ENCODE peak calls at places on chromosome 16, in ten cellular contexts. One of them, this sample, is unnamed.

GRCh38 chr16:79008869-79009179 is 591.7 kb downstream of the MAF start:
- DNase-seq in keratinocyte: no peak
- DNase-seq in IMR-90: no peak
- DNase-seq in foreskin keratinocyte: peak
- DNase-seq in Calu3: no peak
- DNase-seq in cardiac muscle cell: no peak
- DNase-seq in GM13977: no peak
- DNase-seq in heart left ventricle: no peak
- DNase-seq in GM20000: no peak
- DNase-seq in A549: no peak
- DNase-seq in this sample: no peak

GRCh38 chr16:58332997-58333700 is 38.3 kb upstream of the PRSS54 start:
- DNase-seq in keratinocyte: no peak
- DNase-seq in IMR-90: no peak
- DNase-seq in foreskin keratinocyte: no peak
- DNase-seq in Calu3: no peak
- DNase-seq in cardiac muscle cell: no peak
- DNase-seq in GM13977: no peak
- DNase-seq in heart left ventricle: no peak
- DNase-seq in GM20000: no peak
- DNase-seq in A549: no peak
- DNase-seq in this sample: no peak

GRCh38 chr16:77679901-77680300 is 42.4 kb upstream of the NUDT7 start:
- DNase-seq in keratinocyte: no peak
- DNase-seq in IMR-90: no peak
- DNase-seq in foreskin keratinocyte: no peak
- DNase-seq in Calu3: no peak
- DNase-seq in cardiac muscle cell: no peak
- DNase-seq in GM13977: peak
- DNase-seq in heart left ventricle: no peak
- DNase-seq in GM20000: peak
- DNase-seq in A549: peak
- DNase-seq in this sample: no peak

GRCh38 chr16:4911831-4912422 is 25.0 kb downstream of the PPL start:
- DNase-seq in keratinocyte: no peak
- DNase-seq in IMR-90: peak
- DNase-seq in foreskin keratinocyte: no peak
- DNase-seq in Calu3: no peak
- DNase-seq in cardiac muscle cell: peak
- DNase-seq in GM13977: no peak
- DNase-seq in heart left ventricle: no peak
- DNase-seq in GM20000: no peak
- DNase-seq in A549: no peak
- DNase-seq in this sample: no peak

GRCh38 chr16:11163761-11164261 is 92.2 kb downstream of the SOCS1 start:
- DNase-seq in keratinocyte: no peak
- DNase-seq in IMR-90: no peak
- DNase-seq in foreskin keratinocyte: no peak
- DNase-seq in Calu3: no peak
- DNase-seq in cardiac muscle cell: no peak
- DNase-seq in GM13977: no peak
- DNase-seq in heart left ventricle: no peak
- DNase-seq in GM20000: no peak
- DNase-seq in A549: no peak
- DNase-seq in this sample: peak

GRCh38 chr16:69930117-69930776 is 20.9 kb upstream of the CLEC18A start:
- DNase-seq in keratinocyte: peak
- DNase-seq in IMR-90: peak
- DNase-seq in foreskin keratinocyte: no peak
- DNase-seq in Calu3: peak
- DNase-seq in cardiac muscle cell: peak
- DNase-seq in GM13977: peak
- DNase-seq in heart left ventricle: peak
- DNase-seq in GM20000: peak
- DNase-seq in A549: peak
- DNase-seq in this sample: peak

GRCh38 chr16:70481929-70482536 is 27.6 kb downstream of the FCSK start:
- DNase-seq in keratinocyte: no peak
- DNase-seq in IMR-90: peak
- DNase-seq in foreskin keratinocyte: no peak
- DNase-seq in Calu3: no peak
- DNase-seq in cardiac muscle cell: no peak
- DNase-seq in GM13977: no peak
- DNase-seq in heart left ventricle: no peak
- DNase-seq in GM20000: no peak
- DNase-seq in A549: no peak
- DNase-seq in this sample: no peak

GRCh38 chr16:57167951-57168350 is 17.9 kb downstream of the PSME3IP1 start:
- DNase-seq in keratinocyte: no peak
- DNase-seq in IMR-90: peak
- DNase-seq in foreskin keratinocyte: peak
- DNase-seq in Calu3: no peak
- DNase-seq in cardiac muscle cell: peak
- DNase-seq in GM13977: peak
- DNase-seq in heart left ventricle: no peak
- DNase-seq in GM20000: peak
- DNase-seq in A549: peak
- DNase-seq in this sample: no peak

GRCh38 chr16:51355871-51356270 is 204.8 kb upstream of the SALL1 start:
- DNase-seq in keratinocyte: no peak
- DNase-seq in IMR-90: no peak
- DNase-seq in foreskin keratinocyte: no peak
- DNase-seq in Calu3: no peak
- DNase-seq in cardiac muscle cell: no peak
- DNase-seq in GM13977: no peak
- DNase-seq in heart left ventricle: no peak
- DNase-seq in GM20000: no peak
- DNase-seq in A549: no peak
- DNase-seq in this sample: no peak

GRCh38 chr16:56688762-56689161 is 6.5 kb downstream of the MT1X start:
- DNase-seq in keratinocyte: no peak
- DNase-seq in IMR-90: no peak
- DNase-seq in foreskin keratinocyte: no peak
- DNase-seq in Calu3: no peak
- DNase-seq in cardiac muscle cell: no peak
- DNase-seq in GM13977: no peak
- DNase-seq in heart left ventricle: no peak
- DNase-seq in GM20000: no peak
- DNase-seq in A549: no peak
- DNase-seq in this sample: no peak

GRCh38 chr16:22948058-22948602 is 134.2 kb downstream of the HS3ST2 start:
- DNase-seq in keratinocyte: no peak
- DNase-seq in IMR-90: no peak
- DNase-seq in foreskin keratinocyte: no peak
- DNase-seq in Calu3: no peak
- DNase-seq in cardiac muscle cell: peak
- DNase-seq in GM13977: peak
- DNase-seq in heart left ventricle: no peak
- DNase-seq in GM20000: no peak
- DNase-seq in A549: no peak
- DNase-seq in this sample: no peak

GRCh38 chr16:11139624-11140375 is 116.2 kb downstream of the SOCS1 start:
- DNase-seq in keratinocyte: no peak
- DNase-seq in IMR-90: no peak
- DNase-seq in foreskin keratinocyte: no peak
- DNase-seq in Calu3: no peak
- DNase-seq in cardiac muscle cell: no peak
- DNase-seq in GM13977: no peak
- DNase-seq in heart left ventricle: no peak
- DNase-seq in GM20000: no peak
- DNase-seq in A549: no peak
- DNase-seq in this sample: peak

GRCh38 chr16:20727181-20727580 is 14.4 kb downstream of the THUMPD1 start:
- DNase-seq in keratinocyte: no peak
- DNase-seq in IMR-90: no peak
- DNase-seq in foreskin keratinocyte: no peak
- DNase-seq in Calu3: no peak
- DNase-seq in cardiac muscle cell: no peak
- DNase-seq in GM13977: no peak
- DNase-seq in heart left ventricle: no peak
- DNase-seq in GM20000: no peak
- DNase-seq in A549: no peak
- DNase-seq in this sample: no peak

GRCh38 chr16:85142129-85142513 is 29.8 kb upstream of the CIBAR2 start:
- DNase-seq in keratinocyte: no peak
- DNase-seq in IMR-90: no peak
- DNase-seq in foreskin keratinocyte: no peak
- DNase-seq in Calu3: no peak
- DNase-seq in cardiac muscle cell: no peak
- DNase-seq in GM13977: no peak
- DNase-seq in heart left ventricle: no peak
- DNase-seq in GM20000: no peak
- DNase-seq in A549: no peak
- DNase-seq in this sample: no peak

GRCh38 chr16:57001026-57001669 is 11.8 kb downstream of the NLRC5 start:
- DNase-seq in keratinocyte: no peak
- DNase-seq in IMR-90: no peak
- DNase-seq in foreskin keratinocyte: no peak
- DNase-seq in Calu3: no peak
- DNase-seq in cardiac muscle cell: no peak
- DNase-seq in GM13977: no peak
- DNase-seq in heart left ventricle: no peak
- DNase-seq in GM20000: no peak
- DNase-seq in A549: no peak
- DNase-seq in this sample: no peak

GRCh38 chr16:31157136-31157535 is 7.3 kb upstream of the PRSS36 start:
- DNase-seq in keratinocyte: no peak
- DNase-seq in IMR-90: no peak
- DNase-seq in foreskin keratinocyte: no peak
- DNase-seq in Calu3: no peak
- DNase-seq in cardiac muscle cell: no peak
- DNase-seq in GM13977: no peak
- DNase-seq in heart left ventricle: no peak
- DNase-seq in GM20000: peak
- DNase-seq in A549: no peak
- DNase-seq in this sample: no peak

GRCh38 chr16:10879681-10880589 is 2.9 kb downstream of the CIITA start:
- DNase-seq in keratinocyte: no peak
- DNase-seq in IMR-90: no peak
- DNase-seq in foreskin keratinocyte: no peak
- DNase-seq in Calu3: no peak
- DNase-seq in cardiac muscle cell: no peak
- DNase-seq in GM13977: no peak
- DNase-seq in heart left ventricle: no peak
- DNase-seq in GM20000: no peak
- DNase-seq in A549: no peak
- DNase-seq in this sample: no peak

GRCh38 chr16:63714876-63715275 is 1407.0 kb downstream of the CDH11 start:
- DNase-seq in keratinocyte: no peak
- DNase-seq in IMR-90: no peak
- DNase-seq in foreskin keratinocyte: no peak
- DNase-seq in Calu3: no peak
- DNase-seq in cardiac muscle cell: no peak
- DNase-seq in GM13977: no peak
- DNase-seq in heart left ventricle: no peak
- DNase-seq in GM20000: no peak
- DNase-seq in A549: no peak
- DNase-seq in this sample: no peak

GRCh38 chr16:63719926-63720325 is 1401.9 kb downstream of the CDH11 start:
- DNase-seq in keratinocyte: no peak
- DNase-seq in IMR-90: no peak
- DNase-seq in foreskin keratinocyte: no peak
- DNase-seq in Calu3: no peak
- DNase-seq in cardiac muscle cell: no peak
- DNase-seq in GM13977: no peak
- DNase-seq in heart left ventricle: no peak
- DNase-seq in GM20000: no peak
- DNase-seq in A549: no peak
- DNase-seq in this sample: no peak

GRCh38 chr16:63720848-63721247 is 1401.0 kb downstream of the CDH11 start:
- DNase-seq in keratinocyte: no peak
- DNase-seq in IMR-90: no peak
- DNase-seq in foreskin keratinocyte: no peak
- DNase-seq in Calu3: no peak
- DNase-seq in cardiac muscle cell: peak
- DNase-seq in GM13977: no peak
- DNase-seq in heart left ventricle: no peak
- DNase-seq in GM20000: no peak
- DNase-seq in A549: no peak
- DNase-seq in this sample: no peak
- TF ChIP-seq CTCF in keratinocyte: no peak
- TF ChIP-seq CTCF in IMR-90: no peak
- TF ChIP-seq CTCF in foreskin keratinocyte: peak
- TF ChIP-seq CTCF in Calu3: no peak
- TF ChIP-seq CTCF in cardiac muscle cell: peak
- TF ChIP-seq CTCF in GM13977: no peak
- TF ChIP-seq CTCF in heart left ventricle: no peak
- TF ChIP-seq CTCF in GM20000: no peak
- TF ChIP-seq CTCF in A549: no peak
- TF ChIP-seq CTCF in this sample: no peak

GRCh38 chr16:72008424-72009216 is at the start of gene DHODH:
- DNase-seq in keratinocyte: peak
- DNase-seq in IMR-90: peak
- DNase-seq in foreskin keratinocyte: peak
- DNase-seq in Calu3: peak
- DNase-seq in cardiac muscle cell: peak
- DNase-seq in GM13977: peak
- DNase-seq in heart left ventricle: peak
- DNase-seq in GM20000: peak
- DNase-seq in A549: peak
- DNase-seq in this sample: peak
- TF ChIP-seq CTCF in keratinocyte: no peak
- TF ChIP-seq CTCF in IMR-90: peak
- TF ChIP-seq CTCF in foreskin keratinocyte: peak
- TF ChIP-seq CTCF in Calu3: no peak
- TF ChIP-seq CTCF in cardiac muscle cell: peak
- TF ChIP-seq CTCF in GM13977: no peak
- TF ChIP-seq CTCF in heart left ventricle: no peak
- TF ChIP-seq CTCF in GM20000: no peak
- TF ChIP-seq CTCF in A549: no peak
- TF ChIP-seq CTCF in this sample: no peak

GRCh38 chr16:84048306-84048705 is 5.7 kb upstream of the SLC38A8 start:
- DNase-seq in keratinocyte: no peak
- DNase-seq in IMR-90: no peak
- DNase-seq in foreskin keratinocyte: no peak
- DNase-seq in Calu3: peak
- DNase-seq in cardiac muscle cell: no peak
- DNase-seq in GM13977: no peak
- DNase-seq in heart left ventricle: no peak
- DNase-seq in GM20000: no peak
- DNase-seq in A549: peak
- DNase-seq in this sample: no peak
- TF ChIP-seq CTCF in keratinocyte: peak
- TF ChIP-seq CTCF in IMR-90: no peak
- TF ChIP-seq CTCF in foreskin keratinocyte: peak
- TF ChIP-seq CTCF in Calu3: no peak
- TF ChIP-seq CTCF in cardiac muscle cell: no peak
- TF ChIP-seq CTCF in GM13977: no peak
- TF ChIP-seq CTCF in heart left ventricle: no peak
- TF ChIP-seq CTCF in GM20000: no peak
- TF ChIP-seq CTCF in A549: no peak
- TF ChIP-seq CTCF in this sample: no peak

DNA sequence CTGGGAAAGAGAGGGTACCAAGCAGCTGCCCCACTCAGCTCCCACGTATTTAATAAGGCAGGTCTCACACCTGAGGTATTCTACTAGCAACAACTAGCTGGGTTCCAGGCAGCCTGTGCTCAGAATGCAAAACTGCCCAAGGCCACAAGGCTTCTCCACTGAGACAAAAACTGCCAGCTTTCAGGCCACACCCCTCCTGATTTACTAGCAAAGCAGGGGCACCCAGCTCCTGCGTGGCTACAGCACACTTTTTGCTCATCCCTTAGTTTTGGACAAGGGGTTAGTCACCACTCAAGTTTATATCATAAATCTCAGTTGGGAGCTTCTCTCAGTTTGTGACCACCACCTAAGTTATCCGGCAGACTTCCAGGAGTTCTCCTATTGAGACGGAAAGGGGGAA is 494.6 kb downstream of the CDH11 start:
- DNase-seq in keratinocyte: no peak
- DNase-seq in IMR-90: no peak
- DNase-seq in foreskin keratinocyte: no peak
- DNase-seq in Calu3: no peak
- DNase-seq in cardiac muscle cell: peak
- DNase-seq in GM13977: no peak
- DNase-seq in heart left ventricle: no peak
- DNase-seq in GM20000: no peak
- DNase-seq in A549: no peak
- DNase-seq in this sample: no peak
- TF ChIP-seq CTCF in keratinocyte: no peak
- TF ChIP-seq CTCF in IMR-90: peak
- TF ChIP-seq CTCF in foreskin keratinocyte: no peak
- TF ChIP-seq CTCF in Calu3: no peak
- TF ChIP-seq CTCF in cardiac muscle cell: no peak
- TF ChIP-seq CTCF in GM13977: no peak
- TF ChIP-seq CTCF in heart left ventricle: no peak
- TF ChIP-seq CTCF in GM20000: no peak
- TF ChIP-seq CTCF in A549: no peak
- TF ChIP-seq CTCF in this sample: no peak

This sample was measured in endothelial cell.